ENCODE peak calls at places on chromosomes 7 and 10, in eight cellular contexts. One of them, this sample, is unnamed.

GRCh38 chr10:33086100-33086499 is 128.1 kb upstream of the ITGB1 start:
- DNase-seq in stimulated activated CD4-positive, alpha-beta T cell treated with anti-CD3 and anti-CD28 coated beads, Interleukin-4, amount 100 ng/mL, for 24 hours: no peak
- DNase-seq in T-helper 17 cell: no peak
- DNase-seq in AML-193: no peak
- DNase-seq in GOT3: no peak
- DNase-seq in right lobe of liver: no peak
- DNase-seq in mammary epithelial cell: no peak
- DNase-seq in HFF-Myc: no peak
- DNase-seq in this sample: no peak

GRCh38 chr7:51850141-51850540 is 533.5 kb upstream of the COBL start:
- DNase-seq in mammary epithelial cell: no peak
- DNase-seq in T-helper 17 cell: no peak
- DNase-seq in stimulated activated CD4-positive, alpha-beta T cell treated with anti-CD3 and anti-CD28 coated beads, Interleukin-4, amount 100 ng/mL, for 24 hours: no peak
- DNase-seq in GOT3: no peak
- DNase-seq in AML-193: no peak
- DNase-seq in right lobe of liver: no peak
- DNase-seq in HFF-Myc: no peak
- DNase-seq in this sample: no peak

GRCh38 chr7:117582219-117582704 is 102.4 kb downstream of the CFTR start:
- DNase-seq in right lobe of liver: peak
- DNase-seq in T-helper 17 cell: no peak
- DNase-seq in HFF-Myc: no peak
- DNase-seq in AML-193: no peak
- DNase-seq in GOT3: peak
- DNase-seq in mammary epithelial cell: no peak
- DNase-seq in stimulated activated CD4-positive, alpha-beta T cell treated with anti-CD3 and anti-CD28 coated beads, Interleukin-4, amount 100 ng/mL, for 24 hours: no peak
- DNase-seq in this sample: peak

GRCh38 chr7:92761391-92762098 is 74.8 kb downstream of the CDK6 start:
- DNase-seq in right lobe of liver: no peak
- DNase-seq in AML-193: no peak
- DNase-seq in mammary epithelial cell: no peak
- DNase-seq in GOT3: no peak
- DNase-seq in T-helper 17 cell: no peak
- DNase-seq in HFF-Myc: no peak
- DNase-seq in stimulated activated CD4-positive, alpha-beta T cell treated with anti-CD3 and anti-CD28 coated beads, Interleukin-4, amount 100 ng/mL, for 24 hours: no peak
- DNase-seq in this sample: no peak

GRCh38 chr7:73879977-73880681 is 19.2 kb downstream of the TMEM270 start:
- DNase-seq in right lobe of liver: peak
- DNase-seq in T-helper 17 cell: no peak
- DNase-seq in GOT3: no peak
- DNase-seq in HFF-Myc: no peak
- DNase-seq in mammary epithelial cell: no peak
- DNase-seq in stimulated activated CD4-positive, alpha-beta T cell treated with anti-CD3 and anti-CD28 coated beads, Interleukin-4, amount 100 ng/mL, for 24 hours: no peak
- DNase-seq in AML-193: no peak
- DNase-seq in this sample: no peak

GRCh38 chr7:47231081-47231480 is 350.8 kb downstream of the TNS3 start:
- DNase-seq in T-helper 17 cell: no peak
- DNase-seq in HFF-Myc: no peak
- DNase-seq in stimulated activated CD4-positive, alpha-beta T cell treated with anti-CD3 and anti-CD28 coated beads, Interleukin-4, amount 100 ng/mL, for 24 hours: no peak
- DNase-seq in GOT3: no peak
- DNase-seq in mammary epithelial cell: no peak
- DNase-seq in right lobe of liver: no peak
- DNase-seq in AML-193: no peak
- DNase-seq in this sample: no peak

GRCh38 chr7:113078321-113078720 is 8.3 kb downstream of the GPR85 start:
- DNase-seq in stimulated activated CD4-positive, alpha-beta T cell treated with anti-CD3 and anti-CD28 coated beads, Interleukin-4, amount 100 ng/mL, for 24 hours: no peak
- DNase-seq in GOT3: no peak
- DNase-seq in HFF-Myc: no peak
- DNase-seq in right lobe of liver: no peak
- DNase-seq in mammary epithelial cell: no peak
- DNase-seq in AML-193: no peak
- DNase-seq in T-helper 17 cell: no peak
- DNase-seq in this sample: no peak

GRCh38 chr10:11849908-11850307 is 26.8 kb downstream of the PROSER2 start:
- DNase-seq in right lobe of liver: no peak
- DNase-seq in AML-193: no peak
- DNase-seq in T-helper 17 cell: no peak
- DNase-seq in GOT3: no peak
- DNase-seq in stimulated activated CD4-positive, alpha-beta T cell treated with anti-CD3 and anti-CD28 coated beads, Interleukin-4, amount 100 ng/mL, for 24 hours: no peak
- DNase-seq in mammary epithelial cell: no peak
- DNase-seq in HFF-Myc: no peak
- DNase-seq in this sample: no peak

GRCh38 chr10:86500846-86501245 is 20.7 kb downstream of the WAPL start:
- DNase-seq in GOT3: no peak
- DNase-seq in HFF-Myc: no peak
- DNase-seq in AML-193: no peak
- DNase-seq in stimulated activated CD4-positive, alpha-beta T cell treated with anti-CD3 and anti-CD28 coated beads, Interleukin-4, amount 100 ng/mL, for 24 hours: no peak
- DNase-seq in mammary epithelial cell: no peak
- DNase-seq in T-helper 17 cell: no peak
- DNase-seq in right lobe of liver: no peak
- DNase-seq in this sample: no peak

GRCh38 chr7:70812511-70812910 is 319.4 kb upstream of the GALNT17 start:
- DNase-seq in AML-193: no peak
- DNase-seq in T-helper 17 cell: no peak
- DNase-seq in mammary epithelial cell: no peak
- DNase-seq in GOT3: no peak
- DNase-seq in stimulated activated CD4-positive, alpha-beta T cell treated with anti-CD3 and anti-CD28 coated beads, Interleukin-4, amount 100 ng/mL, for 24 hours: no peak
- DNase-seq in right lobe of liver: no peak
- DNase-seq in HFF-Myc: no peak
- DNase-seq in this sample: no peak

GRCh38 chr7:77269360-77270075 is 69.9 kb upstream of the FGL2 start:
- DNase-seq in HFF-Myc: no peak
- DNase-seq in stimulated activated CD4-positive, alpha-beta T cell treated with anti-CD3 and anti-CD28 coated beads, Interleukin-4, amount 100 ng/mL, for 24 hours: no peak
- DNase-seq in mammary epithelial cell: no peak
- DNase-seq in GOT3: no peak
- DNase-seq in right lobe of liver: peak
- DNase-seq in AML-193: no peak
- DNase-seq in T-helper 17 cell: no peak
- DNase-seq in this sample: no peak

GRCh38 chr10:49055231-49055850 is 60.0 kb downstream of the VSTM4 start:
- DNase-seq in stimulated activated CD4-positive, alpha-beta T cell treated with anti-CD3 and anti-CD28 coated beads, Interleukin-4, amount 100 ng/mL, for 24 hours: no peak
- DNase-seq in mammary epithelial cell: no peak
- DNase-seq in GOT3: no peak
- DNase-seq in right lobe of liver: no peak
- DNase-seq in HFF-Myc: peak
- DNase-seq in AML-193: no peak
- DNase-seq in T-helper 17 cell: no peak
- DNase-seq in this sample: no peak

GRCh38 chr7:158970132-158970531 is 113.8 kb downstream of the DYNC2I1 start:
- DNase-seq in right lobe of liver: no peak
- DNase-seq in HFF-Myc: no peak
- DNase-seq in stimulated activated CD4-positive, alpha-beta T cell treated with anti-CD3 and anti-CD28 coated beads, Interleukin-4, amount 100 ng/mL, for 24 hours: no peak
- DNase-seq in mammary epithelial cell: no peak
- DNase-seq in T-helper 17 cell: no peak
- DNase-seq in GOT3: no peak
- DNase-seq in AML-193: no peak
- DNase-seq in this sample: no peak

GRCh38 chr10:6072215-6072941 is 10.2 kb upstream of the IL2RA start:
- DNase-seq in HFF-Myc: no peak
- DNase-seq in AML-193: no peak
- DNase-seq in T-helper 17 cell: no peak
- DNase-seq in mammary epithelial cell: no peak
- DNase-seq in right lobe of liver: no peak
- DNase-seq in stimulated activated CD4-positive, alpha-beta T cell treated with anti-CD3 and anti-CD28 coated beads, Interleukin-4, amount 100 ng/mL, for 24 hours: peak
- DNase-seq in GOT3: no peak
- DNase-seq in this sample: no peak

GRCh38 chr7:77811895-77812685 is 13.5 kb downstream of the PHTF2 start:
- DNase-seq in HFF-Myc: no peak
- DNase-seq in stimulated activated CD4-positive, alpha-beta T cell treated with anti-CD3 and anti-CD28 coated beads, Interleukin-4, amount 100 ng/mL, for 24 hours: no peak
- DNase-seq in GOT3: no peak
- DNase-seq in right lobe of liver: no peak
- DNase-seq in mammary epithelial cell: peak
- DNase-seq in AML-193: no peak
- DNase-seq in T-helper 17 cell: no peak
- DNase-seq in this sample: peak

GRCh38 chr7:15915694-15916093 is 229.2 kb upstream of the MEOX2 start:
- DNase-seq in mammary epithelial cell: no peak
- DNase-seq in T-helper 17 cell: no peak
- DNase-seq in AML-193: no peak
- DNase-seq in stimulated activated CD4-positive, alpha-beta T cell treated with anti-CD3 and anti-CD28 coated beads, Interleukin-4, amount 100 ng/mL, for 24 hours: no peak
- DNase-seq in GOT3: no peak
- DNase-seq in HFF-Myc: no peak
- DNase-seq in right lobe of liver: no peak
- DNase-seq in this sample: no peak

GRCh38 chr7:30617359-30617758 is 22.7 kb downstream of the GARS1 start:
- DNase-seq in mammary epithelial cell: no peak
- DNase-seq in GOT3: no peak
- DNase-seq in AML-193: no peak
- DNase-seq in right lobe of liver: no peak
- DNase-seq in stimulated activated CD4-positive, alpha-beta T cell treated with anti-CD3 and anti-CD28 coated beads, Interleukin-4, amount 100 ng/mL, for 24 hours: no peak
- DNase-seq in T-helper 17 cell: no peak
- DNase-seq in HFF-Myc: no peak
- DNase-seq in this sample: no peak

GRCh38 chr10:101490026-101490425 is 98.0 kb downstream of the POLL start:
- DNase-seq in AML-193: no peak
- DNase-seq in right lobe of liver: no peak
- DNase-seq in T-helper 17 cell: no peak
- DNase-seq in GOT3: no peak
- DNase-seq in mammary epithelial cell: no peak
- DNase-seq in stimulated activated CD4-positive, alpha-beta T cell treated with anti-CD3 and anti-CD28 coated beads, Interleukin-4, amount 100 ng/mL, for 24 hours: no peak
- DNase-seq in HFF-Myc: no peak
- DNase-seq in this sample: no peak

GRCh38 chr10:11045995-11046394 is 28.3 kb downstream of the CELF2 start:
- DNase-seq in HFF-Myc: no peak
- DNase-seq in right lobe of liver: no peak
- DNase-seq in stimulated activated CD4-positive, alpha-beta T cell treated with anti-CD3 and anti-CD28 coated beads, Interleukin-4, amount 100 ng/mL, for 24 hours: no peak
- DNase-seq in mammary epithelial cell: no peak
- DNase-seq in T-helper 17 cell: no peak
- DNase-seq in AML-193: no peak
- DNase-seq in GOT3: no peak
- DNase-seq in this sample: no peak

GRCh38 chr7:28890137-28890536 is 68.0 kb downstream of the TRIL start:
- DNase-seq in mammary epithelial cell: no peak
- DNase-seq in stimulated activated CD4-positive, alpha-beta T cell treated with anti-CD3 and anti-CD28 coated beads, Interleukin-4, amount 100 ng/mL, for 24 hours: no peak
- DNase-seq in right lobe of liver: no peak
- DNase-seq in AML-193: no peak
- DNase-seq in T-helper 17 cell: no peak
- DNase-seq in HFF-Myc: no peak
- DNase-seq in GOT3: no peak
- DNase-seq in this sample: no peak

GRCh38 chr10:95485445-95485844 is 75.7 kb downstream of the SORBS1 start:
- DNase-seq in stimulated activated CD4-positive, alpha-beta T cell treated with anti-CD3 and anti-CD28 coated beads, Interleukin-4, amount 100 ng/mL, for 24 hours: no peak
- DNase-seq in mammary epithelial cell: no peak
- DNase-seq in HFF-Myc: no peak
- DNase-seq in right lobe of liver: no peak
- DNase-seq in AML-193: no peak
- DNase-seq in GOT3: no peak
- DNase-seq in T-helper 17 cell: no peak
- DNase-seq in this sample: no peak

GRCh38 chr10:129617768-129618167 is 150.7 kb downstream of the MGMT start:
- DNase-seq in GOT3: no peak
- DNase-seq in right lobe of liver: no peak
- DNase-seq in AML-193: no peak
- DNase-seq in mammary epithelial cell: no peak
- DNase-seq in stimulated activated CD4-positive, alpha-beta T cell treated with anti-CD3 and anti-CD28 coated beads, Interleukin-4, amount 100 ng/mL, for 24 hours: no peak
- DNase-seq in HFF-Myc: no peak
- DNase-seq in T-helper 17 cell: no peak
- DNase-seq in this sample: no peak

GRCh38 chr10:63887600-63888396 is 366.6 kb downstream of the REEP3 start:
- DNase-seq in mammary epithelial cell: no peak
- DNase-seq in T-helper 17 cell: no peak
- DNase-seq in stimulated activated CD4-positive, alpha-beta T cell treated with anti-CD3 and anti-CD28 coated beads, Interleukin-4, amount 100 ng/mL, for 24 hours: no peak
- DNase-seq in GOT3: no peak
- DNase-seq in HFF-Myc: no peak
- DNase-seq in AML-193: no peak
- DNase-seq in right lobe of liver: no peak
- DNase-seq in this sample: no peak

GRCh38 chr10:18429335-18429734 is 222.1 kb downstream of the NSUN6 start:
- DNase-seq in stimulated activated CD4-positive, alpha-beta T cell treated with anti-CD3 and anti-CD28 coated beads, Interleukin-4, amount 100 ng/mL, for 24 hours: no peak
- DNase-seq in right lobe of liver: no peak
- DNase-seq in mammary epithelial cell: no peak
- DNase-seq in GOT3: no peak
- DNase-seq in T-helper 17 cell: no peak
- DNase-seq in HFF-Myc: no peak
- DNase-seq in AML-193: no peak
- DNase-seq in this sample: no peak

GRCh38 chr7:10767771-10768170 is 205.9 kb upstream of the PHF14 start:
- DNase-seq in mammary epithelial cell: no peak
- DNase-seq in right lobe of liver: no peak
- DNase-seq in GOT3: no peak
- DNase-seq in HFF-Myc: no peak
- DNase-seq in T-helper 17 cell: no peak
- DNase-seq in stimulated activated CD4-positive, alpha-beta T cell treated with anti-CD3 and anti-CD28 coated beads, Interleukin-4, amount 100 ng/mL, for 24 hours: no peak
- DNase-seq in AML-193: no peak
- DNase-seq in this sample: no peak

GRCh38 chr7:17939111-17939669 is 1.1 kb downstream of the SNX13 start:
- DNase-seq in AML-193: no peak
- DNase-seq in mammary epithelial cell: peak
- DNase-seq in T-helper 17 cell: no peak
- DNase-seq in stimulated activated CD4-positive, alpha-beta T cell treated with anti-CD3 and anti-CD28 coated beads, Interleukin-4, amount 100 ng/mL, for 24 hours: no peak
- DNase-seq in right lobe of liver: no peak
- DNase-seq in HFF-Myc: no peak
- DNase-seq in GOT3: no peak
- DNase-seq in this sample: no peak

This sample was measured in amniotic stem cell.